ENCODE peak calls at places on chromosome 10, in nine cellular contexts. Z, N, O, X, B, W, I, H and D are unnamed samples.
A peak's percentile ranks its signal among the peaks of the same experiment; 100 is the strongest.

GRCh38 chr10:6383099-6383812 is 180.5 kb downstream of the PFKFB3 start:
- DNase-seq in Z (no peak), N (no peak), O (no peak), X (no peak), B (no peak), W (no peak), I (no peak), H (no peak), D (no peak)

GRCh38 chr10:71218046-71218832 is 5.9 kb downstream of the UNC5B start:
- DNase-seq in Z (no peak), N (no peak), O (no peak), X (peak; percentile 35), B (no peak), W (peak; percentile 40), I (no peak), H (peak; percentile 41), D (peak; percentile 47)

GRCh38 chr10:26755443-26755903 is 58.0 kb downstream of the PDSS1 start:
- DNase-seq in Z (peak; percentile 17), N (no peak), O (no peak), X (no peak), B (no peak), W (no peak), I (no peak), H (no peak), D (no peak)

GRCh38 chr10:42960491-42961155 is 116.2 kb upstream of the RET start:
- DNase-seq in Z (no peak), N (peak; percentile 33), O (peak; percentile 39), X (peak; percentile 70), B (peak; percentile 49), W (peak; percentile 9), I (no peak), H (peak; percentile 62), D (no peak)

GRCh38 chr10:12484945-12485805 is 135.8 kb downstream of the CAMK1D start:
- DNase-seq in Z (no peak), N (peak; percentile 32), O (no peak), X (peak; percentile 67), B (no peak), W (peak; percentile 49), I (no peak), H (no peak), D (no peak)

GRCh38 chr10:17348111-17349008 is 106.0 kb downstream of the ST8SIA6 start:
- DNase-seq in Z (peak; percentile 75), N (peak; percentile 73), O (no peak), X (no peak), B (peak; percentile 91), W (peak; percentile 65), I (peak; percentile 7), H (peak; percentile 83), D (no peak)

GRCh38 chr10:34494012-34494411 is 321.1 kb downstream of the PARD3 start:
- DNase-seq in Z (no peak), N (no peak), O (no peak), X (no peak), B (no peak), W (no peak), I (peak; percentile 68), H (peak; percentile 28), D (no peak)

GRCh38 chr10:1208376-1209311 is 152.5 kb downstream of the WDR37 start:
- DNase-seq in Z (no peak), N (no peak), O (no peak), X (peak; percentile 23), B (no peak), W (no peak), I (no peak), H (no peak), D (peak; percentile 52)

GRCh38 chr10:71250405-71250804 is 38.0 kb downstream of the UNC5B start:
- DNase-seq in Z (no peak), N (no peak), O (no peak), X (no peak), B (no peak), W (no peak), I (no peak), H (no peak), D (no peak)

GRCh38 chr10:115772606-115773005 is 500.4 kb downstream of the GFRA1 start:
- DNase-seq in Z (no peak), N (no peak), O (no peak), X (no peak), B (no peak), W (no peak), I (peak; percentile 2), H (no peak), D (no peak)

GRCh38 chr10:22433875-22434274 is 88.6 kb downstream of the SPAG6 start:
- DNase-seq in Z (no peak), N (no peak), O (no peak), X (no peak), B (no peak), W (no peak), I (peak; percentile 38), H (no peak), D (no peak)

GRCh38 chr10:22436526-22436892 is 91.2 kb downstream of the SPAG6 start:
- DNase-seq in Z (no peak), N (no peak), O (no peak), X (no peak), B (peak; percentile 86), W (no peak), I (no peak), H (no peak), D (no peak)

GRCh38 chr10:22436893-22437619 is 91.8 kb downstream of the SPAG6 start:
- DNase-seq in Z (no peak), N (peak; percentile 94), O (peak; percentile 96), X (peak; percentile 89), B (peak; percentile 97), W (peak; percentile 90), I (no peak), H (peak; percentile 62), D (peak; percentile 96)

GRCh38 chr10:22435650-22436049 is 90.4 kb downstream of the SPAG6 start:
- DNase-seq in Z (no peak), N (no peak), O (no peak), X (no peak), B (no peak), W (no peak), I (no peak), H (no peak), D (no peak)

DNA sequence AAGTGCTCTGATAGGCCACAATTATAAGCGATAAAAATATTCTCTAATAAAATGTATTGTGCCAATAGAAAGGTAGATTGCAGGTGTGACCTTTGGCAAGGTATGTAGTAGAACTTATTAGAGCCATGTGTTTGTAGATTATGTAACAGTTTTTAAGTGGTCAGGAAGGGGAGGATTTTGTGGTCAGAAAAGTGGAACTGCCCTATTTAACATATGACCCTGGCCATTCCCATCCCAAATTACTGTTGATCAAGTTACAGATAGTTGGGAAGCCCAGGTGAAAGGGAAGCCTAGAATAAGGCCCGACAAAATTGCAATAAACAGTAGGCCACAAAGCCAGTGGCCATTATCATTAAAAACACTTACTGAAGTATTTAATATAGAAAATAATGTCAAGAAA is 89.2 kb downstream of the SPAG6 start:
- DNase-seq in Z (no peak), N (no peak), O (no peak), X (no peak), B (no peak), W (no peak), I (no peak), H (no peak), D (no peak)
- H3K4me1 ChIP-seq in Z (peaks cover 22% of the 10 kb centered on the region), N (peaks cover 33% of the 10 kb centered on the region), O (peaks cover 29% of the 10 kb centered on the region), X (no peaks in the 10 kb centered on the region), B (peaks cover 2% of the 10 kb centered on the region), W (peaks cover 24% of the 10 kb centered on the region), I (peaks cover 32% of the 10 kb centered on the region), H (peaks cover 54% of the 10 kb centered on the region), D (peaks cover 19% of the 10 kb centered on the region)

DNA sequence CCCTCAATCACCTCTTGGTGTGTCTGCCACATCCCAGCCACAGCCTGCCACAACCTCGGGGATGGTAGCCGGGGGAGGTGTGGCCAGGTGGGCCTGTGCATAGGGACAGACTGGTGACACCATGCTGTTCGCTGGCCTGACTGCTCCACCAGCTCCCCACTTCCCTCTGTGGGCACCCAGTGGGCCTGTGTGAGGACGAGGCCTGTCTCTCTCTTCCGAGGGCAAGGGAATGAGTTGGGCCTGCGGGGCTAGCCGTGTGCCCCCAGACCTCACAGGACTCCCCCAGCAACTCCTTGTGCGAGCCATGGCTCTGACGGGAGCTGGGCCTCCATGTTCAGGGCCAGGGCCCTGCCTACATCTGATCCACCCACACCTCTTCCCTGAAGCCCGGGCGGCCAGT is 40.5 kb downstream of the PWWP2B start:
- DNase-seq in Z (no peak), N (no peak), O (no peak), X (no peak), B (peak; percentile 62), W (no peak), I (no peak), H (no peak), D (no peak)
- H3K27ac ChIP-seq in Z (no peak overlapping the region), N (no peak overlapping the region), O (no peak overlapping the region), X (no peak overlapping the region), B (no peak overlapping the region), W (no peak overlapping the region), I (no peak overlapping the region), H (no peak overlapping the region), D (no peak overlapping the region)

GRCh38 chr10:122567056-122567660 is 6.6 kb downstream of the DMBT1 start:
- DNase-seq in Z (peak; percentile 43), N (no peak), O (no peak), X (peak; percentile 64), B (no peak), W (no peak), I (no peak), H (no peak), D (no peak)
- TF ChIP-seq CTCF in Z (peak; percentile 52), N (peak; percentile 64), O (peak; percentile 56), X (peak; percentile 78), B (peak; percentile 7), W (peak; percentile 62), I (peak; percentile 42), H (peak; percentile 60), D (peak; percentile 58)

GRCh38 chr10:119386666-119387065 is 155.9 kb downstream of the RGS10 start:
- DNase-seq in Z (no peak), N (no peak), O (no peak), X (no peak), B (no peak), W (no peak), I (no peak), H (no peak), D (no peak)

GRCh38 chr10:119393421-119393820 is 149.1 kb downstream of the RGS10 start:
- DNase-seq in Z (no peak), N (no peak), O (no peak), X (no peak), B (no peak), W (no peak), I (no peak), H (no peak), D (no peak)

GRCh38 chr10:119393019-119393418 is 149.5 kb downstream of the RGS10 start:
- DNase-seq in Z (no peak), N (no peak), O (no peak), X (no peak), B (no peak), W (no peak), I (no peak), H (no peak), D (no peak)

GRCh38 chr10:119391430-119392313 is 150.8 kb downstream of the RGS10 start:
- DNase-seq in Z (no peak), N (no peak), O (no peak), X (no peak), B (no peak), W (no peak), I (no peak), H (no peak), D (no peak)

DNA sequence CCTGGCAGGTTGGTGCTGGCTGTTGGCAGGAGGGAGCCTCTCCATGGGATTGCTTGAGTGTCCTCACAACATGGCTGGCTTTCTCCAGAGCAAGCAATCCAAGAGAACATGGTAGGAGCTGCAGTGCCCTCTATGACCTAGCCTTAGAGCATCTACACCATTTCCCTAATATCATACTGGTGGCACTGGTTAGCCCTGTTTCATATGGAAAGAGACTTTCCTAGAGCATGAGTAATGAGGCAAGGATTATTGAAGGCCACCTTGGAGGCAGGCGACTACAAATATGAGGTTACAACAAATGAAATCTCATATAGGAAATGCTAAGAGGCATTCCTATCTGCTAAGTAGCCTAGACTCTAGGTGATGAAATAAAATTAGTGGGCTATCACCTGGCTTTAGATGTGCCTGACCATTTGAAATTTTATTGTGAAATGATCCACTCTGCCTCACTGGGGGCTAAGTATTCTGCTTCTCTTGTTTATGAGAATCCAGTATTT is 153.6 kb downstream of the RGS10 start:
- DNase-seq in Z (no peak), N (no peak), O (no peak), X (no peak), B (no peak), W (no peak), I (no peak), H (no peak), D (no peak)
- H3K4me1 ChIP-seq in Z (no peaks in the 10 kb centered on the region), N (peaks cover 56% of the 10 kb centered on the region), O (peaks cover 1% of the 10 kb centered on the region), X (no peaks in the 10 kb centered on the region), B (no peaks in the 10 kb centered on the region), W (peaks cover 5% of the 10 kb centered on the region), I (no peaks in the 10 kb centered on the region), H (peaks cover 5% of the 10 kb centered on the region), D (no peaks in the 10 kb centered on the region)